ENCODE peak calls at places on chromosome 17, in six cellular contexts. Z, D, P, B, Q and W are unnamed samples.

GRCh38 chr17:77645441-77646430 is 312.8 kb upstream of the TNRC6C start:
- DNase-seq in B (no peak), P (no peak), Q (no peak), D (no peak), Z (peak; percentile 50), W (no peak)

GRCh38 chr17:80187493-80187892 is 17.7 kb downstream of the CARD14 start:
- DNase-seq in Z (no peak), D (no peak), P (no peak), B (peak; percentile 51), Q (no peak), W (peak; percentile 67)

GRCh38 chr17:51857052-51857593 is 301.4 kb downstream of the CA10 start:
- DNase-seq in Z (no peak), B (no peak), Q (no peak), D (no peak), P (no peak), W (no peak)

GRCh38 chr17:55434721-55435120 is 13.1 kb upstream of the MMD start:
- DNase-seq in Q (no peak), D (no peak), P (no peak), B (no peak), Z (no peak), W (no peak)

GRCh38 chr17:63032141-63032540 is 66.1 kb downstream of the TANC2 start:
- DNase-seq in B (no peak), D (no peak), Q (no peak), P (no peak), Z (no peak), W (no peak)

GRCh38 chr17:42056634-42057033 is 6.2 kb upstream of the C17orf113 start:
- DNase-seq in B (no peak), Z (no peak), P (no peak), Q (no peak), D (no peak), W (no peak)

GRCh38 chr17:81043725-81044427 is 8.9 kb downstream of the BAIAP2 start:
- DNase-seq in Q (peak; percentile 90), Z (no peak), P (no peak), D (peak; percentile 32), B (peak; percentile 81), W (peak; percentile 27)

GRCh38 chr17:1108560-1108809 is 71.3 kb downstream of the ABR start:
- DNase-seq in D (peak; percentile 10), P (no peak), Q (no peak), B (no peak), Z (no peak), W (no peak)

GRCh38 chr17:65807361-65807760 is 245.9 kb upstream of the AXIN2 start:
- DNase-seq in D (no peak), B (no peak), Z (no peak), P (no peak), Q (no peak), W (no peak)

GRCh38 chr17:70558821-70559220 is 389.5 kb downstream of the KCNJ2 start:
- DNase-seq in Z (no peak), B (no peak), P (no peak), D (peak; percentile 90), Q (no peak), W (no peak)

GRCh38 chr17:1462164-1463112 is 6.4 kb upstream of the CRK start:
- DNase-seq in B (no peak), D (no peak), Q (no peak), P (no peak), Z (no peak), W (no peak)

GRCh38 chr17:31269597-31269996 is 27.4 kb downstream of the OMG start:
- DNase-seq in P (no peak), Z (no peak), D (peak; percentile 88), Q (peak; percentile 85), B (no peak), W (peak; percentile 99)

GRCh38 chr17:66737524-66737923 is 97.4 kb upstream of the CACNG5 start:
- DNase-seq in Z (no peak), B (no peak), D (peak; percentile 33), Q (no peak), P (no peak), W (peak; percentile 83)

GRCh38 chr17:63609820-63610573 is 9.3 kb downstream of the TACO1 start:
- DNase-seq in B (no peak), D (no peak), Q (no peak), P (no peak), Z (no peak), W (no peak)

GRCh38 chr17:81092518-81093095 is 57.7 kb downstream of the BAIAP2 start:
- DNase-seq in Q (no peak), P (no peak), Z (no peak), D (no peak), B (no peak), W (no peak)

GRCh38 chr17:362721-363120 is 10.1 kb upstream of the RPH3AL start:
- DNase-seq in D (no peak), B (no peak), Q (no peak), Z (no peak), P (no peak), W (no peak)

GRCh38 chr17:5667871-5668270 is 83.6 kb upstream of the NLRP1 start:
- DNase-seq in B (no peak), D (no peak), Z (no peak), P (no peak), Q (no peak), W (no peak)

GRCh38 chr17:55601874-55602364 is 90.7 kb upstream of the SMIM36 start:
- DNase-seq in Z (no peak), D (peak; percentile 69), P (no peak), Q (peak; percentile 39), B (no peak), W (peak; percentile 87)

GRCh38 chr17:60391419-60392041 is 403 bp downstream of the USP32 start:
- DNase-seq in Q (no peak), B (no peak), P (no peak), D (no peak), Z (no peak), W (no peak)

GRCh38 chr17:30939059-30939689 is 17.4 kb downstream of the ADAP2 start:
- DNase-seq in D (no peak), Q (no peak), Z (no peak), B (no peak), P (no peak), W (no peak)

GRCh38 chr17:81518785-81519283 is 6.2 kb upstream of the ACTG1 start:
- DNase-seq in Q (no peak), B (peak; percentile 71), Z (no peak), P (no peak), D (no peak), W (no peak)

DNA sequence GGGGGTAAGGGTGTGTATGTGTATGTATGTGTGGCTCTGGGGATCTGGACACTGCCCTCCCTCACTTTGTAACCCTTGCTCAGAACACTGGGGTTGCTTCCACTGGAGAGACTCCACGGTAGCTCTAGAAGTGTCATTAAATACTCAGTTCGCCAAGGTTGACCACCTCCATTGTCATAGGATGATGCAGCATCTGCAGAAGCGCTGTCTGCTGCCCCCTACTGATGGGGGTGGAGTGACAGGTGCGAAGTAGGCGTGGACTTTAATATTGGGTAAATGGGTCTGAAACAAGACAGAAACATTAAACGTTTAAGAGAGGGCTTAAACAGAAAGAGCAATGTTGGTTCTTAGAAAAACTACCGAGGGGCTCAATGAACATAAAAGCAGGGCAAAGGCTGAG is 35.5 kb upstream of the STAC2 start:
- DNase-seq in D (no peak), B (no peak), Z (no peak), Q (no peak), P (no peak), W (no peak)
- TF ChIP-seq CTCF in D (peak; percentile 2), B (no peak), Z (peak; percentile 27), Q (peak; percentile 41), P (no peak), W (peak; percentile 10)

GRCh38 chr17:9648521-9649110 is 3.3 kb downstream of the USP43 start:
- DNase-seq in D (no peak), Q (no peak), B (no peak), P (no peak), Z (no peak), W (no peak)

GRCh38 chr17:9644910-9645751 is at the start of gene USP43:
- DNase-seq in Q (peak; percentile 59), P (no peak), Z (no peak), D (no peak), B (peak; percentile 54), W (no peak)

GRCh38 chr17:9645858-9646555 is 690 bp downstream of the USP43 start:
- DNase-seq in Q (peak; percentile 59), P (no peak), D (no peak), Z (no peak), B (peak; percentile 65), W (no peak)

GRCh38 chr17:9647014-9647413 is 1.7 kb downstream of the USP43 start:
- DNase-seq in Q (peak; percentile 76), P (no peak), Z (no peak), D (no peak), B (no peak), W (no peak)

DNA sequence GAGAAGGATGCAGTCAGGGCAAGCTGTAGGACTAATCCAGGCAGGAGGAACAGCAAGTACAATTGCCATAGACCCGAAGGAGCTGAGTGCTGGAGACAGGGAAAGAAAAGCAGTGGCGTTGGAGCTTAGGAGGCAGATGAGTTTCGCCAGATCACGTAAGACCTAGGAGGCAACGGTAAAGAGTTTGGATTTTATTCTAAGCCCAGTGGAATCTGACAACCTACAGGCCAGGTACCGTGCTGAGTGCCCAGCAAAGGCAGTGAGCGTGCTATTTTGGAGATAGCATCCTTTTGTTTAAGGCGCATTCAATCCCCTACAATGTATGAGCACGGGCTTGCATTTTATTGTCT is 1.2 kb downstream of the USP43 start:
- DNase-seq in Q (no peak), Z (no peak), P (no peak), B (no peak), D (no peak), W (no peak)
- H3K4me3 ChIP-seq in Q (peak overlapping the region; percentile 94), Z (no peak overlapping the region), P (no peak overlapping the region), B (peak overlapping the region; percentile 45), D (no peak overlapping the region), W (no peak overlapping the region)

DNA sequence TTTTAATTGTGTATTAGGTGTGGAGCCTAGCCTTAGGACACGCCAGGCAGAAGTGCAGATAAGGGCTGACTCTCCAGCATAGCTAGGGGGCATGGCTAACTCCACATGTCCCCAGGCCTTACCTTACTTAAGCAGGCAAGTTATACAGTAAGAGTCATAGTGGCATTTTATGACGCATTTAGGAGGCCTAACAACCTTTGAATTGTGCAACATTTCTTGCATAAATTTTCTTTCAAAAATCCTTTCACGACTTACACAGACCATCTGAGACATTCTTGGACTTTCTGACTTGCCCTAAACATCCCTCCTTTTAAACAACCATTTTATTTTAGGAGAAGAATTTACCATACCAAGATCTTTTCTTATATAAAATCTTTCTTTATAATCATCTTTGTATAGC is 187.2 kb downstream of the SPECC1 start:
- DNase-seq in P (no peak), Q (no peak), D (no peak), B (no peak), Z (no peak), W (no peak)
- TF ChIP-seq CTCF in P (no peak), Q (no peak), D (no peak), B (no peak), Z (no peak), W (no peak)

GRCh38 chr17:50634915-50635719 is 436 bp downstream of the ABCC3 start:
- DNase-seq in Z (no peak), D (no peak), Q (no peak), P (no peak), B (no peak), W (no peak)

GRCh38 chr17:50634123-50634914 is at the start of gene ABCC3:
- DNase-seq in B (peak; percentile 64), D (no peak), Q (no peak), P (no peak), Z (no peak), W (peak; percentile 38)

GRCh38 chr17:50636145-50636803 is 1.6 kb downstream of the ABCC3 start:
- DNase-seq in Z (no peak), D (no peak), Q (peak; percentile 49), P (no peak), B (no peak), W (no peak)

GRCh38 chr17:50636804-50637195 is 2.1 kb downstream of the ABCC3 start:
- DNase-seq in Z (no peak), P (no peak), B (no peak), Q (no peak), D (no peak), W (no peak)

GRCh38 chr17:50635720-50636144 is 1.1 kb downstream of the ABCC3 start:
- DNase-seq in D (no peak), Z (no peak), P (no peak), Q (peak; percentile 56), B (no peak), W (no peak)
- H3K4me3 ChIP-seq in D (no peak overlapping the region), Z (no peak overlapping the region), P (peak overlapping the region; percentile 88), Q (peak overlapping the region; percentile 81), B (no peak overlapping the region), W (peak overlapping the region; percentile 14)